ENCODE peak calls at places on chromosomes 13 and 19, in four cellular contexts. W is GM23338, R is SK-N-SH, I is neural progenitor cell. G is an unnamed sample.

GRCh38 chr13:39855236-39855635 is 199.8 kb downstream of the COG6 start:
- DNase-seq in W (no peak), R (peak), I (no peak), G (no peak)

GRCh38 chr19:41535029-41535622 is 40.8 kb upstream of the CEACAM21 start:
- DNase-seq in W (no peak), R (no peak), I (no peak), G (peak)

GRCh38 chr13:52599853-52600603 is 42.2 kb upstream of the HNRNPA1L2 start:
- DNase-seq in W (peak), R (peak), I (peak), G (peak)

GRCh38 chr13:93116809-93117208 is 109.8 kb upstream of the GPC6 start:
- DNase-seq in W (peak), R (peak), I (no peak), G (no peak)

GRCh38 chr13:101917833-101918755 is 465.6 kb downstream of the ITGBL1 start:
- DNase-seq in W (peak), R (peak), I (peak), G (no peak)

GRCh38 chr19:19548915-19549537 is 11.0 kb downstream of the CILP2 start:
- DNase-seq in W (no peak), R (no peak), I (no peak), G (no peak)

GRCh38 chr19:37872383-37872782 is 34.0 kb downstream of the WDR87 start:
- DNase-seq in W (no peak), R (no peak), I (no peak), G (no peak)

GRCh38 chr13:113157929-113158747 is at the start of gene PROZ:
- DNase-seq in W (no peak), R (no peak), I (no peak), G (no peak)

GRCh38 chr19:48994035-48994386 is 324 bp downstream of the RUVBL2 start:
- DNase-seq in W (no peak), R (no peak), I (no peak), G (no peak)

GRCh38 chr13:105702441-105702840 is 833.0 kb downstream of the EFNB2 start:
- DNase-seq in W (no peak), R (no peak), I (no peak), G (no peak)

GRCh38 chr13:73765651-73766384 is 368.4 kb downstream of the KLF12 start:
- DNase-seq in W (peak), R (peak), I (peak), G (peak)

GRCh38 chr19:12055784-12056183 is 3.0 kb upstream of the ZNF878 start:
- DNase-seq in W (no peak), R (no peak), I (no peak), G (no peak)

GRCh38 chr13:113880651-113881611 is 17.1 kb upstream of the GAS6 start:
- DNase-seq in W (no peak), R (no peak), I (no peak), G (no peak)

GRCh38 chr19:49890349-49891311 is 6.1 kb downstream of the IL4I1 start:
- DNase-seq in W (peak), R (peak), I (peak), G (peak)

GRCh38 chr19:10390652-10391286 is 10.4 kb upstream of the TYK2 start:
- DNase-seq in W (peak), R (peak), I (peak), G (peak)

GRCh38 chr19:50427997-50428425 is 4.7 kb upstream of the MYBPC2 start:
- DNase-seq in W (peak), R (no peak), I (peak), G (peak)

DNA sequence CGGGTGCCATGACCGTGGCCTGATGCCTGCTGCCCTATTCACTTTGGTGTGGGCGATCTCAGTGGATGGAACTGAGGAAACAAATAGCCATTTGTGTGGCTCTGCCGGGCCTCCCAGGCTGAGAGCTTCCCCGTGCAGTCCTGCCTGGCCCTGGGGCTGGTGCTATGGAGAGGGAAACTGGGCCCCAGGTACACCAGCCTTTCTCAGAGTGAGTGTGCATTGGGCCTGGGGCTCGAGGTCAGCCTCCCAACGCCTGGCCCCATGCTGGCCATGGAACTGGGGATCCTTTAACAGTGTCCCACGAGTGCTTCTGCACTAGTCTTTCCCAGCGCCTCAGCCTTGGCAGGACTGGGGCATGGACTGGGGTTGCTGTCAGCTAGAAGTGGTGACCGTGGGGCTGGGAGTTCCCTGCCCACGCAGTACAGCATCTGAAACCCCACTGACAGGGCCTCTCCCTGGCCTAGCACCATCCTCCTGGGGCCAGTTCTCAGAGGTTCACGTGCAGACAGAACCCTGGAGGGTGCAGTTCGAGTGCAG is 10.5 kb downstream of the PLEKHF1 start:
- DNase-seq in W (no peak), R (no peak), I (no peak), G (no peak)
- H3K27ac ChIP-seq in W (no peak), R (no peak), I (no peak), G (no peak)

DNA sequence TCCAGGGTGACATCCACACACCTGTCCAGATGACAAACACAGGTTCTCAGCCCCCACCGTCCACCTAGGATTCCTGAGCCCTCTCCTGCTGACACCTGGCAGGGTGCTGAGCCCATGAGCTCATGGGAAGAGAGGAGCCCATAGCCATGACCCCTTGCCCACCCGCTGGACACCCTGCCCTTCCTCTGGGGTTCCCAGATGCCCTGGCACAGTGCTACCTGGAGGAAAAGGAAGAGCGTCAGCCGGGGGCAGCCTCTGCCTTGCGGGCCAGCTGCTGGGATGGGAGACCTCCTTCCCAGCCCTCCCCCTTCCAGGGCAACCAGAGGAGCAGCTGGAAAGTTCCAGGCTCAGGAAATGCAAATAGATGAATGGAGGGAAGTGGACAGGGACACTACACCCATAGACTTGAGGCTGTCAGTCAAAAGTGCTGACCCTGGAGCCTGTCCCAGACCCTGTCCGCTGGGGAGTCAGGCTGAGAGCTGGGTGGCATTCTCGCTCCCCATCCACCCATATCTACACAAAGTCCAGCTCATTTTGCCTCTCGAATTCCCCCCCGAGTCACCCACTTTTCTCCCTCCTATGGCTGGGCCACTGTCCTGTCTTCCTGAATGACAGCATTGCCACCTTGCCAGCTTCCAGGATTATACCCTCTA is 12.3 kb upstream of the ARHGEF18 start:
- DNase-seq in W (no peak), R (no peak), I (no peak), G (no peak)
- H2AFZ ChIP-seq in W (no peak), R (no peak), I (no peak), G (no peak)

GRCh38 chr13:88651531-88651930 is 980.4 kb downstream of the SLITRK5 start:
- DNase-seq in W (no peak), R (no peak), I (no peak), G (no peak)
- TF ChIP-seq EZH2phosphoT487 in W (no peak), R (no peak), I (no peak), G (no peak)

GRCh38 chr19:850221-850978 is 1.7 kb upstream of the ELANE start:
- DNase-seq in W (peak), R (peak), I (peak), G (no peak)
- H3K27ac ChIP-seq in W (no peak), R (no peak), I (no peak), G (no peak)

G was measured in OCI-LY7.